ENCODE peak calls at places on chromosome 5, in six cellular contexts. One of them, this sample, is unnamed.

GRCh38 chr5:19140276-19140675 is 847.7 kb downstream of the CDH18 start:
- DNase-seq in right atrium auricular region: no peak
- DNase-seq in tibial nerve: no peak
- DNase-seq in Peyer's patch: no peak
- DNase-seq in mammary epithelial cell: no peak
- DNase-seq in fibroblast of lung: no peak
- DNase-seq in this sample: no peak

GRCh38 chr5:139065296-139065695 is 132.9 kb downstream of the SIL1 start:
- DNase-seq in right atrium auricular region: no peak
- DNase-seq in mammary epithelial cell: no peak
- DNase-seq in Peyer's patch: no peak
- DNase-seq in fibroblast of lung: no peak
- DNase-seq in tibial nerve: no peak
- DNase-seq in this sample: no peak

GRCh38 chr5:111649516-111649915 is 107.5 kb downstream of the NREP start:
- DNase-seq in tibial nerve: no peak
- DNase-seq in mammary epithelial cell: no peak
- DNase-seq in right atrium auricular region: no peak
- DNase-seq in Peyer's patch: no peak
- DNase-seq in fibroblast of lung: peak; percentile 8
- DNase-seq in this sample: no peak

GRCh38 chr5:119453045-119453383 is 717 bp downstream of the HSD17B4 start:
- DNase-seq in right atrium auricular region: peak; percentile 66
- DNase-seq in Peyer's patch: no peak
- DNase-seq in mammary epithelial cell: no peak
- DNase-seq in fibroblast of lung: peak; percentile 38
- DNase-seq in tibial nerve: no peak
- DNase-seq in this sample: no peak

GRCh38 chr5:55575815-55576583 is 41.2 kb upstream of the PLPP1 start:
- DNase-seq in fibroblast of lung: peak; percentile 80
- DNase-seq in mammary epithelial cell: peak; percentile 5
- DNase-seq in Peyer's patch: no peak
- DNase-seq in right atrium auricular region: no peak
- DNase-seq in tibial nerve: no peak
- DNase-seq in this sample: no peak

GRCh38 chr5:61344187-61344944 is 12.3 kb downstream of the ZSWIM6 start:
- DNase-seq in fibroblast of lung: no peak
- DNase-seq in mammary epithelial cell: no peak
- DNase-seq in right atrium auricular region: no peak
- DNase-seq in Peyer's patch: no peak
- DNase-seq in tibial nerve: no peak
- DNase-seq in this sample: no peak

GRCh38 chr5:33701251-33701650 is 190.5 kb downstream of the ADAMTS12 start:
- DNase-seq in right atrium auricular region: no peak
- DNase-seq in mammary epithelial cell: peak; percentile 17
- DNase-seq in tibial nerve: no peak
- DNase-seq in fibroblast of lung: peak; percentile 83
- DNase-seq in Peyer's patch: no peak
- DNase-seq in this sample: no peak

GRCh38 chr5:172541119-172541763 is 86.9 kb upstream of the SH3PXD2B start:
- DNase-seq in mammary epithelial cell: no peak
- DNase-seq in right atrium auricular region: peak; percentile 38
- DNase-seq in Peyer's patch: no peak
- DNase-seq in tibial nerve: peak; percentile 9
- DNase-seq in fibroblast of lung: no peak
- DNase-seq in this sample: no peak

GRCh38 chr5:51383494-51384081 is 340 bp downstream of the ISL1 start:
- DNase-seq in right atrium auricular region: no peak
- DNase-seq in mammary epithelial cell: no peak
- DNase-seq in fibroblast of lung: no peak
- DNase-seq in tibial nerve: no peak
- DNase-seq in Peyer's patch: no peak
- DNase-seq in this sample: no peak

GRCh38 chr5:139091439-139092156 is 106.6 kb downstream of the SIL1 start:
- DNase-seq in right atrium auricular region: no peak
- DNase-seq in Peyer's patch: no peak
- DNase-seq in mammary epithelial cell: no peak
- DNase-seq in tibial nerve: no peak
- DNase-seq in fibroblast of lung: no peak
- DNase-seq in this sample: no peak

GRCh38 chr5:57937025-57937424 is 454.4 kb upstream of the ACTBL2 start:
- DNase-seq in Peyer's patch: no peak
- DNase-seq in right atrium auricular region: no peak
- DNase-seq in tibial nerve: no peak
- DNase-seq in mammary epithelial cell: no peak
- DNase-seq in fibroblast of lung: peak; percentile 47
- DNase-seq in this sample: no peak

GRCh38 chr5:139650689-139651501 is 2.7 kb downstream of the CXXC5 start:
- DNase-seq in Peyer's patch: no peak
- DNase-seq in mammary epithelial cell: no peak
- DNase-seq in right atrium auricular region: peak; percentile 83
- DNase-seq in tibial nerve: no peak
- DNase-seq in fibroblast of lung: no peak
- DNase-seq in this sample: no peak

GRCh38 chr5:103475629-103476240 is 86.9 kb downstream of the NUDT12 start:
- DNase-seq in mammary epithelial cell: peak; percentile 32
- DNase-seq in tibial nerve: no peak
- DNase-seq in Peyer's patch: no peak
- DNase-seq in right atrium auricular region: no peak
- DNase-seq in fibroblast of lung: peak; percentile 36
- DNase-seq in this sample: no peak

DNA sequence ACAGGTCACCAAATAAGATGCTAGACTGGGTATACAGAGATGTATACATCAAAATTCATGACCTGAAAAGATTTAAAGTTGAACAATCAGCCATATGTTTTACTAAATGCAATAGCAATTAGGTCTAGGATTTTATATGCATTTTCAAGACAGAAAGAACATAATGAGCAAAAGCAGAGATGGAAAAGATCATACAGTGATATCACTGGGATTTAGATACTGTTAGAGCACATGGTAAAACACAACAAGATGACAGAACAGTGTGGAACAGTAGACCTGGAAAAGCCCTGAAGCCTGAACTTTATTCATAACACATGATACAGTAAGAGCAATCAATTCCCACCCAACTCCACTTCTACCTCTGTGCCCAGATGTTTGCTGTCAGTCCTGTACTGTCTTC is 585.9 kb downstream of the PRR16 start:
- DNase-seq in right atrium auricular region: no peak
- DNase-seq in Peyer's patch: no peak
- DNase-seq in tibial nerve: no peak
- DNase-seq in mammary epithelial cell: no peak
- DNase-seq in fibroblast of lung: no peak
- DNase-seq in this sample: no peak
- TF ChIP-seq CTCF in right atrium auricular region: no peak
- TF ChIP-seq CTCF in Peyer's patch: no peak
- TF ChIP-seq CTCF in tibial nerve: no peak
- TF ChIP-seq CTCF in mammary epithelial cell: no peak
- TF ChIP-seq CTCF in fibroblast of lung: no peak
- TF ChIP-seq CTCF in this sample: no peak

GRCh38 chr5:1468247-1468612 is 23.0 kb upstream of the SLC6A3 start:
- DNase-seq in mammary epithelial cell: no peak
- DNase-seq in Peyer's patch: peak; percentile 35
- DNase-seq in right atrium auricular region: no peak
- DNase-seq in fibroblast of lung: no peak
- DNase-seq in tibial nerve: no peak
- DNase-seq in this sample: no peak
- TF ChIP-seq CTCF in mammary epithelial cell: peak; percentile 44
- TF ChIP-seq CTCF in Peyer's patch: peak; percentile 55
- TF ChIP-seq CTCF in right atrium auricular region: peak; percentile 23
- TF ChIP-seq CTCF in fibroblast of lung: peak; percentile 24
- TF ChIP-seq CTCF in tibial nerve: no peak
- TF ChIP-seq CTCF in this sample: no peak

GRCh38 chr5:66343370-66344071 is 199.4 kb downstream of the SREK1 start:
- DNase-seq in right atrium auricular region: no peak
- DNase-seq in tibial nerve: no peak
- DNase-seq in fibroblast of lung: no peak
- DNase-seq in mammary epithelial cell: no peak
- DNase-seq in Peyer's patch: no peak
- DNase-seq in this sample: no peak

GRCh38 chr5:66339896-66340295 is 195.8 kb downstream of the SREK1 start:
- DNase-seq in tibial nerve: no peak
- DNase-seq in fibroblast of lung: no peak
- DNase-seq in right atrium auricular region: no peak
- DNase-seq in Peyer's patch: no peak
- DNase-seq in mammary epithelial cell: no peak
- DNase-seq in this sample: no peak

GRCh38 chr5:66333192-66333591 is 189.1 kb downstream of the SREK1 start:
- DNase-seq in right atrium auricular region: no peak
- DNase-seq in tibial nerve: no peak
- DNase-seq in fibroblast of lung: no peak
- DNase-seq in Peyer's patch: no peak
- DNase-seq in mammary epithelial cell: no peak
- DNase-seq in this sample: no peak

GRCh38 chr5:66342316-66342715 is 198.2 kb downstream of the SREK1 start:
- DNase-seq in Peyer's patch: no peak
- DNase-seq in mammary epithelial cell: no peak
- DNase-seq in tibial nerve: no peak
- DNase-seq in fibroblast of lung: no peak
- DNase-seq in right atrium auricular region: no peak
- DNase-seq in this sample: no peak

GRCh38 chr5:66337827-66338226 is 193.7 kb downstream of the SREK1 start:
- DNase-seq in tibial nerve: no peak
- DNase-seq in Peyer's patch: no peak
- DNase-seq in fibroblast of lung: no peak
- DNase-seq in mammary epithelial cell: no peak
- DNase-seq in right atrium auricular region: no peak
- DNase-seq in this sample: no peak
- TF ChIP-seq CTCF in tibial nerve: no peak
- TF ChIP-seq CTCF in Peyer's patch: no peak
- TF ChIP-seq CTCF in fibroblast of lung: no peak
- TF ChIP-seq CTCF in mammary epithelial cell: no peak
- TF ChIP-seq CTCF in right atrium auricular region: no peak
- TF ChIP-seq CTCF in this sample: no peak

DNA sequence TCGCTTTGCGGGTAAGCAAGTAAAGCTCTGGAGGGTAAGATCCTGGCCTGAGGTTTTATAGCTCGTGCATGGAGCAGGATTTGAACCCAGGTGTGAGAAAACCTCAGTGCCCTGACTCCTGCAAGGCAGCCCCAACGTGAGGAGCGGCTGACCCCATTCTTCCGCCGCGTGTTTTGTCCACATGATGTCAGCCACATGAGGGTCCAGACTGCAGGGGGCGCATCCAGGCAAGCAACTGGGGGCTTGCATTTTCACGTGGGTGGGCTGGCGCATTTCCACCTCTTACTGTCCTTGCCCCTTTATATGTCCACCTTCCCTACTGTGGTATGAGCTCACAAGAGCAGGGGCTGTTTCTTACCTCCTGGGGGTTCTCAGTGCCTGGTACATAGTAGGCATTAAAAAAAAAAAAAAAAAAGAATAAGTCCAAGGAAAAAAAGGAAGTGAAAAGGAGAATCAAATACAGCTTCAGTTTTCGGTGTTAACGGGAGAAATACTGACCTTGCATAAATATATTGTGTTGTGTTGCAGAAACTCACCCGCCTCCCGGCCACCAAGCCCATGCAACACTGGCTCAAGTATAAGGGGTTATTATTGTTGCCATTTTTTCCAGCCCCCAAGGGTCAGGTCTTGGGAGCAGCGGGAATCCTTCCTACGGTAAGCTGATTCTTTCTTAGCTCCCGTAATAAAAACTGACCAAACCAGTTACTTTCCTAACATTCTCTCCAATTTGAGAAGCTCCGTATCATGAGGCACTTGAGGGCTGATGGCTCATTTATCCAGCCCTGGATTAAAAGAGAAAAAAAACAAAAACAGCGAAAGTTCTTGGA is 15.0 kb downstream of the TLX3 start:
- DNase-seq in fibroblast of lung: no peak
- DNase-seq in tibial nerve: no peak
- DNase-seq in Peyer's patch: no peak
- DNase-seq in right atrium auricular region: no peak
- DNase-seq in mammary epithelial cell: no peak
- DNase-seq in this sample: no peak
- TF ChIP-seq CTCF in fibroblast of lung: no peak
- TF ChIP-seq CTCF in tibial nerve: no peak
- TF ChIP-seq CTCF in Peyer's patch: no peak
- TF ChIP-seq CTCF in right atrium auricular region: no peak
- TF ChIP-seq CTCF in mammary epithelial cell: no peak
- TF ChIP-seq CTCF in this sample: no peak

DNA sequence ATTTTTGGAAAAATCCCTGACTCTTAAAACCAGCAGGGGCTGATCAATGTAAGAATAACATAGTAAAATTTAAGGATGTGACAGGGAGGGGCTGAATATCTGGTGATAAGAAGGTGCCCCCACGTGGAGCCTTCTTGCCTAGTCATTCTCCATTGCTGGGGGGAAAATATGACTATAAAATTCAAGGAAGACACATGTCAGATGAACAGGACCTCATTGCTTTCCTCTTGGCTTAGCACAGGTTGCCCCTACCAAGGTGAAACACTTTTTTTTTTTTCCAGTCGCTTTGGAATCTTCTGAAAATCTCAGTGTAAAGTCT is 310.9 kb downstream of the EFNA5 start:
- DNase-seq in tibial nerve: no peak
- DNase-seq in Peyer's patch: no peak
- DNase-seq in right atrium auricular region: no peak
- DNase-seq in fibroblast of lung: no peak
- DNase-seq in mammary epithelial cell: peak; percentile 21
- DNase-seq in this sample: no peak
- TF ChIP-seq CTCF in tibial nerve: no peak
- TF ChIP-seq CTCF in Peyer's patch: no peak
- TF ChIP-seq CTCF in right atrium auricular region: no peak
- TF ChIP-seq CTCF in fibroblast of lung: no peak
- TF ChIP-seq CTCF in mammary epithelial cell: peak; percentile 36
- TF ChIP-seq CTCF in this sample: no peak

DNA sequence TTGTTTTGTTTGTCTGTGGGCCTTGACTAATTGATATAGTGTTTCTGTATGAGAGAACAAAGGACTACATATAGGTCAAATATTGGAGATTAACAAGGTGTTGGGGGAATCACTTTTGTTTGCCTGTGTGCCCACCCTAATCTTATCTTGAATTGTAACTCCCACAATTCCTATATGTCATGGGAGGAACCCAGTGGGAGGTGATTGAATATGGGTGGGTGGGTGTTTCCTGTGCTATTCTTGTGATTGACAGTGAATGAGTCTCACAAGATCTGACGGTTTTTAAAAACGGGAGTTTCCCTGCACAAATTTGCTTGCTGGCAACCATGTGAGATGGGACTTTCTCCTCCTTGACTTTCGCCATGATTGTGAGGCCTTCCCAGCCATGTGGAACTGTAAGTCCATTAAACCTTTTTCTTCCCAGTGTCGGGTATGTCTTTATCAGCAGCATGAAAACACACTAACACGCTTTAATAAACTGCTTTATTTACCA is 64.9 kb upstream of the HSPB3 start:
- DNase-seq in right atrium auricular region: no peak
- DNase-seq in tibial nerve: no peak
- DNase-seq in fibroblast of lung: no peak
- DNase-seq in mammary epithelial cell: no peak
- DNase-seq in Peyer's patch: no peak
- DNase-seq in this sample: no peak
- TF ChIP-seq CTCF in right atrium auricular region: no peak
- TF ChIP-seq CTCF in tibial nerve: no peak
- TF ChIP-seq CTCF in fibroblast of lung: no peak
- TF ChIP-seq CTCF in mammary epithelial cell: no peak
- TF ChIP-seq CTCF in Peyer's patch: no peak
- TF ChIP-seq CTCF in this sample: no peak

This sample was measured in omental fat pad.